ENCODE peak calls at places on chromosomes 3 and 15, in ten cellular contexts. C is epithelial cell of esophagus, U is esophagus muscularis mucosa, S is body of pancreas, R is fibroblast of mammary gland, E is foreskin fibroblast, I is spleen, Z is astrocyte of the cerebellum, A is tibial nerve, K is K562. G is an unnamed sample.

GRCh38 chr3:46675843-46676567 is 17.5 kb downstream of the ALS2CL start:
- DNase-seq in K (no peak), C (no peak), R (peak), S (no peak), E (no peak), I (peak), Z (no peak), U (no peak), A (no peak), G (no peak)

GRCh38 chr3:159923961-159924360 is 64.7 kb upstream of the IL12A start:
- DNase-seq in C (no peak), A (no peak), K (no peak), S (no peak), U (peak), E (peak), Z (no peak), I (no peak), R (peak), G (no peak)

GRCh38 chr3:136952292-136952691 is 5.5 kb upstream of the IL20RB start:
- DNase-seq in I (no peak), E (peak), U (no peak), C (peak), Z (no peak), K (no peak), S (no peak), A (no peak), R (peak), G (no peak)

GRCh38 chr3:169085827-169086226 is 577.7 kb downstream of the MECOM start:
- DNase-seq in K (no peak), Z (peak), C (peak), S (no peak), U (no peak), R (peak), A (no peak), I (no peak), E (peak), G (no peak)

GRCh38 chr3:106824856-106825255 is 552.4 kb upstream of the CCDC54 start:
- DNase-seq in A (no peak), R (peak), K (no peak), U (no peak), S (no peak), Z (peak), E (peak), C (peak), I (no peak), G (no peak)

GRCh38 chr3:101629219-101629618 is 47.7 kb downstream of the ZBTB11 start:
- DNase-seq in A (no peak), Z (no peak), R (no peak), I (no peak), K (peak), E (no peak), U (no peak), S (no peak), C (no peak), G (no peak)

GRCh38 chr3:167736997-167737396 is 1.5 kb downstream of the SERPINI1 start:
- DNase-seq in S (no peak), C (no peak), E (no peak), U (no peak), A (no peak), I (no peak), K (no peak), Z (no peak), R (no peak), G (no peak)

GRCh38 chr15:83053151-83053550 is 13.9 kb downstream of the BTBD1 start:
- DNase-seq in U (no peak), I (no peak), E (peak), C (peak), S (no peak), Z (peak), R (peak), K (no peak), A (no peak), G (no peak)

GRCh38 chr15:101172421-101173097 is 79.3 kb downstream of the CHSY1 start:
- DNase-seq in S (no peak), Z (no peak), C (no peak), I (no peak), A (no peak), K (no peak), U (no peak), R (no peak), E (no peak), G (peak)

GRCh38 chr3:107660316-107660976 is 137.7 kb downstream of the BBX start:
- DNase-seq in I (no peak), S (no peak), U (no peak), A (no peak), R (peak), Z (no peak), C (peak), K (no peak), E (peak), G (no peak)

GRCh38 chr3:102060814-102061213 is 211.5 kb downstream of the NFKBIZ start:
- DNase-seq in E (no peak), S (no peak), A (no peak), R (peak), I (no peak), Z (no peak), C (peak), K (peak), U (no peak), G (no peak)

GRCh38 chr3:107272471-107272870 is 104.8 kb upstream of the CCDC54 start:
- DNase-seq in Z (no peak), I (no peak), A (no peak), S (no peak), C (peak), K (no peak), E (no peak), U (no peak), R (peak), G (no peak)

GRCh38 chr3:13013595-13013993 is 59.6 kb downstream of the IQSEC1 start:
- DNase-seq in E (no peak), A (no peak), R (no peak), U (no peak), K (no peak), C (no peak), Z (no peak), I (no peak), S (no peak), G (no peak)

GRCh38 chr3:45644467-45645201 is 44.6 kb upstream of the SACM1L start:
- DNase-seq in R (peak), K (no peak), S (no peak), I (no peak), C (peak), U (no peak), E (peak), A (no peak), Z (no peak), G (no peak)

GRCh38 chr3:165476399-165477060 is 280.3 kb upstream of the SLITRK3 start:
- DNase-seq in C (no peak), S (no peak), A (no peak), E (no peak), U (no peak), Z (no peak), I (no peak), K (no peak), R (no peak), G (no peak)

GRCh38 chr3:160224811-160225180 is 426 bp upstream of the C3orf80 start:
- DNase-seq in S (no peak), I (no peak), R (no peak), U (no peak), E (no peak), K (no peak), A (no peak), C (no peak), Z (no peak), G (no peak)

GRCh38 chr3:127412578-127413317 is 124.9 kb upstream of the PRR20G start:
- DNase-seq in R (no peak), C (no peak), Z (no peak), I (peak), A (no peak), K (no peak), U (peak), S (no peak), E (no peak), G (no peak)

GRCh38 chr3:22115581-22115980 is 364.6 kb upstream of the ZNF385D start:
- DNase-seq in K (no peak), U (no peak), R (peak), Z (no peak), A (no peak), E (peak), I (no peak), C (peak), S (no peak), G (no peak)

GRCh38 chr15:91099616-91100560 is at the start of gene SV2B:
- DNase-seq in I (peak), C (peak), A (no peak), S (peak), R (peak), E (peak), K (peak), Z (no peak), U (peak), G (peak)

GRCh38 chr3:55860040-55860439 is 372.9 kb upstream of the WNT5A start:
- DNase-seq in C (no peak), E (no peak), U (no peak), R (no peak), K (no peak), S (no peak), Z (no peak), I (no peak), A (no peak), G (no peak)

GRCh38 chr15:82122754-82123400 is 77.1 kb upstream of the MEX3B start:
- DNase-seq in Z (peak), S (no peak), R (peak), K (no peak), C (peak), I (no peak), U (no peak), A (no peak), E (peak), G (no peak)

GRCh38 chr3:105385179-105385578 is 18.5 kb downstream of the ALCAM start:
- DNase-seq in A (no peak), Z (no peak), S (no peak), I (no peak), U (no peak), R (no peak), K (no peak), C (no peak), E (no peak), G (no peak)

GRCh38 chr3:189947948-189948723 is 172.6 kb downstream of the P3H2 start:
- DNase-seq in A (no peak), R (peak), I (no peak), K (no peak), U (no peak), C (peak), S (no peak), E (peak), Z (no peak), G (no peak)

GRCh38 chr3:23959147-23959900 is 14.2 kb downstream of the NR1D2 start:
- DNase-seq in A (no peak), I (no peak), S (no peak), U (no peak), K (no peak), Z (peak), R (peak), E (peak), C (peak), G (no peak)

GRCh38 chr15:69810441-69811071 is 287.2 kb downstream of the TLE3 start:
- DNase-seq in E (no peak), C (no peak), A (no peak), R (no peak), S (no peak), Z (no peak), U (no peak), K (no peak), I (no peak), G (peak)

DNA sequence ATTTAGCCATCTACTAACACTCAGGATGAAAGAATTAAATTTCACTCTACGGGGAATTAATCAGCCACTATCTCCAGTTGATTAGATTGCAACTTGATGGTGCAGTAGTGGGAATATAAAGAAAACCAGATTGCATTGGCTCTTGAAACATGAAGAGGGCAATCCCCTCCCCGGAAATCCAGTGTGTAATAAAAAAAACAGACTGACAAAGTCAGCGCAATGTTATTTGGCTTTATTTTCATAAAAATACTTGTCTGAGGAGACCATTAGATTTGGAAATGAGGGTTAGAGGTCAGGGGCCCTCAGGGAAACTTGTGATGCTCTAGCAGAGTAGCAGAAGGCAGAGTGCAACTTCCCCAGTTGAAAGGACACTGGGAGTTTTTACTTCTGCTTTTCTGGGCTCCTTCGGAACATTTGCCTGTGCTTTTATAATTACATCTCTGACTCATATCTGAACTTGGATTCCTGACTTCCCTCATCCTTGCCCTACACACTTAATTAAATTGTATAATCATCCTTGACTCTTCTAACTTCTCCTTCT is 326.8 kb downstream of the TUSC7 start:
- DNase-seq in S (no peak), A (peak), E (peak), C (no peak), I (no peak), U (no peak), K (no peak), Z (no peak), R (peak), G (no peak)
- H3K4me3 ChIP-seq in S (no peak), A (no peak), E (peak), C (no peak), I (no peak), U (no peak), K (no peak), Z (no peak), R (peak), G (no peak)

GRCh38 chr15:68205558-68205944 is 419 bp upstream of the CALML4 start:
- DNase-seq in R (no peak), Z (no peak), E (no peak), A (no peak), U (no peak), C (no peak), I (no peak), S (no peak), K (no peak), G (no peak)
- H3K4me3 ChIP-seq in R (no peak), Z (no peak), E (no peak), A (peak), U (peak), C (peak), I (peak), S (no peak), K (peak), G (no peak)

GRCh38 chr3:10166213-10166604 is 1.5 kb downstream of the IRAK2 start:
- DNase-seq in E (no peak), I (no peak), S (no peak), Z (no peak), C (no peak), R (no peak), U (no peak), A (no peak), K (no peak), G (no peak)
- H3K4me3 ChIP-seq in E (no peak), I (no peak), S (no peak), Z (no peak), C (no peak), R (no peak), U (no peak), A (no peak), K (no peak), G (no peak)

GRCh38 chr3:194181612-194182011 is 45.7 kb downstream of the HES1 start:
- DNase-seq in S (no peak), K (no peak), R (no peak), C (no peak), A (no peak), E (no peak), U (no peak), I (no peak), Z (no peak), G (no peak)
- H3K4me3 ChIP-seq in S (no peak), K (no peak), R (no peak), C (no peak), A (no peak), E (no peak), U (no peak), I (no peak), Z (no peak), G (no peak)